ENCODE peak calls at places on chromosomes 13 and 19, in six cellular contexts. A, V, P, C, R and F are unnamed samples.

GRCh38 chr13:94825507-94825906 is 113.2 kb upstream of the SOX21 start:
- DNase-seq in A (no peak), V (no peak), P (no peak), C (peak), R (no peak), F (no peak)

GRCh38 chr13:97121894-97122293 is 100.2 kb upstream of the MBNL2 start:
- DNase-seq in A (no peak), V (no peak), P (peak), C (no peak), R (no peak), F (no peak)

GRCh38 chr13:73772449-73773186 is 361.6 kb downstream of the KLF12 start:
- DNase-seq in A (no peak), V (no peak), P (no peak), C (no peak), R (no peak), F (no peak)

GRCh38 chr13:80814541-80814940 is 473.6 kb upstream of the SPRY2 start:
- DNase-seq in A (no peak), V (no peak), P (peak), C (no peak), R (no peak), F (no peak)

GRCh38 chr19:5243878-5244277 is 96.7 kb downstream of the PTPRS start:
- DNase-seq in A (no peak), V (no peak), P (no peak), C (no peak), R (no peak), F (no peak)

GRCh38 chr19:33502521-33502920 is 19.1 kb downstream of the PEPD start:
- DNase-seq in A (no peak), V (no peak), P (no peak), C (no peak), R (no peak), F (no peak)

GRCh38 chr13:37141011-37141410 is 35.5 kb upstream of the CSNK1A1L start:
- DNase-seq in A (no peak), V (no peak), P (no peak), C (no peak), R (no peak), F (no peak)

GRCh38 chr19:16363133-16363851 is 38.7 kb downstream of the KLF2 start:
- DNase-seq in A (no peak), V (peak), P (no peak), C (peak), R (no peak), F (no peak)

GRCh38 chr19:48396010-48396870 is 2.8 kb downstream of the GRIN2D start:
- DNase-seq in A (no peak), V (no peak), P (no peak), C (no peak), R (no peak), F (no peak)